ENCODE peak calls at places on chromosome 17, in five cellular contexts. Y, N, X, J and A are unnamed samples.
A peak's percentile ranks its signal among the peaks of the same experiment; 100 is the strongest.

GRCh38 chr17:82520041-82520910 is 744 bp downstream of the FOXK2 start:
- DNase-seq in J (peak; percentile 34), Y (peak; percentile 42), X (peak; percentile 38), N (peak; percentile 50), A (peak; percentile 68)

GRCh38 chr17:4632583-4632923 is 8.9 kb downstream of the ALOX15 start:
- DNase-seq in N (no peak), X (no peak), J (no peak), Y (no peak), A (no peak)

GRCh38 chr17:45857977-45858708 is 13.5 kb downstream of the SPPL2C start:
- DNase-seq in J (peak; percentile 51), Y (peak; percentile 12), N (peak; percentile 79), X (peak; percentile 58), A (no peak)

GRCh38 chr17:10875984-10876555 is 38.2 kb upstream of the PIRT start:
- DNase-seq in Y (peak; percentile 62), N (peak; percentile 78), X (peak; percentile 43), J (peak; percentile 41), A (peak; percentile 30)

GRCh38 chr17:4195306-4195705 is 52.3 kb downstream of the CYB5D2 start:
- DNase-seq in X (peak; percentile 65), J (peak; percentile 25), N (no peak), Y (no peak), A (no peak)

GRCh38 chr17:15441315-15441714 is 26.1 kb downstream of the CDRT4 start:
- DNase-seq in Y (no peak), X (no peak), N (no peak), J (peak; percentile 61), A (no peak)

GRCh38 chr17:77208217-77208808 is 67.5 kb downstream of the SEC14L1 start:
- DNase-seq in X (peak; percentile 87), N (no peak), Y (peak; percentile 76), J (peak; percentile 56), A (no peak)

GRCh38 chr17:42428141-42428944 is 5.3 kb upstream of the CAVIN1 start:
- DNase-seq in Y (peak; percentile 69), J (peak; percentile 95), N (peak; percentile 35), X (peak; percentile 97), A (peak; percentile 52)

GRCh38 chr17:29124135-29124930 is 55.9 kb downstream of the MYO18A start:
- DNase-seq in X (peak; percentile 91), J (peak; percentile 86), N (no peak), Y (peak; percentile 55), A (peak; percentile 79)

GRCh38 chr17:13671771-13672170 is 70.0 kb upstream of the HS3ST3A1 start:
- DNase-seq in N (no peak), J (no peak), X (peak; percentile 51), Y (no peak), A (no peak)

GRCh38 chr17:259341-259976 is 78.0 kb upstream of the DOC2B start:
- DNase-seq in J (no peak), X (no peak), Y (no peak), N (no peak), A (no peak)

GRCh38 chr17:31807846-31808245 is 51.2 kb downstream of the COPRS start:
- DNase-seq in Y (no peak), X (no peak), N (no peak), J (no peak), A (no peak)

GRCh38 chr17:7186241-7186640 is 7.1 kb upstream of the ASGR1 start:
- DNase-seq in X (no peak), Y (no peak), N (no peak), J (peak; percentile 16), A (no peak)

GRCh38 chr17:66540131-66540781 is 237.8 kb downstream of the PRKCA start:
- DNase-seq in X (peak; percentile 92), Y (peak; percentile 12), N (peak; percentile 37), J (peak; percentile 83), A (no peak)

GRCh38 chr17:32822996-32823395 is 53.9 kb downstream of the MYO1D start:
- DNase-seq in N (no peak), J (no peak), Y (no peak), X (peak; percentile 13), A (peak; percentile 44)

GRCh38 chr17:31329221-31329620 is 7.8 kb upstream of the EVI2A start:
- DNase-seq in J (no peak), N (no peak), X (peak; percentile 44), Y (no peak), A (no peak)

GRCh38 chr17:3879591-3880417 is 13.0 kb downstream of the CAMKK1 start:
- DNase-seq in J (no peak), N (no peak), X (no peak), Y (peak; percentile 24), A (no peak)

GRCh38 chr17:14019186-14019956 is 49.9 kb upstream of the COX10 start:
- DNase-seq in J (peak; percentile 50), X (peak; percentile 50), Y (no peak), N (no peak), A (no peak)

GRCh38 chr17:74355065-74355464 is 6.6 kb downstream of the BTBD17 start:
- DNase-seq in Y (no peak), X (no peak), J (no peak), N (no peak), A (no peak)

GRCh38 chr17:74354561-74354960 is 7.1 kb downstream of the BTBD17 start:
- DNase-seq in N (no peak), X (no peak), Y (no peak), J (no peak), A (no peak)

GRCh38 chr17:74357466-74357809 is 4.2 kb downstream of the BTBD17 start:
- DNase-seq in Y (no peak), N (no peak), X (no peak), J (no peak), A (no peak)

GRCh38 chr17:74358696-74359095 is 3.0 kb downstream of the BTBD17 start:
- DNase-seq in X (no peak), J (no peak), N (no peak), Y (no peak), A (no peak)

DNA sequence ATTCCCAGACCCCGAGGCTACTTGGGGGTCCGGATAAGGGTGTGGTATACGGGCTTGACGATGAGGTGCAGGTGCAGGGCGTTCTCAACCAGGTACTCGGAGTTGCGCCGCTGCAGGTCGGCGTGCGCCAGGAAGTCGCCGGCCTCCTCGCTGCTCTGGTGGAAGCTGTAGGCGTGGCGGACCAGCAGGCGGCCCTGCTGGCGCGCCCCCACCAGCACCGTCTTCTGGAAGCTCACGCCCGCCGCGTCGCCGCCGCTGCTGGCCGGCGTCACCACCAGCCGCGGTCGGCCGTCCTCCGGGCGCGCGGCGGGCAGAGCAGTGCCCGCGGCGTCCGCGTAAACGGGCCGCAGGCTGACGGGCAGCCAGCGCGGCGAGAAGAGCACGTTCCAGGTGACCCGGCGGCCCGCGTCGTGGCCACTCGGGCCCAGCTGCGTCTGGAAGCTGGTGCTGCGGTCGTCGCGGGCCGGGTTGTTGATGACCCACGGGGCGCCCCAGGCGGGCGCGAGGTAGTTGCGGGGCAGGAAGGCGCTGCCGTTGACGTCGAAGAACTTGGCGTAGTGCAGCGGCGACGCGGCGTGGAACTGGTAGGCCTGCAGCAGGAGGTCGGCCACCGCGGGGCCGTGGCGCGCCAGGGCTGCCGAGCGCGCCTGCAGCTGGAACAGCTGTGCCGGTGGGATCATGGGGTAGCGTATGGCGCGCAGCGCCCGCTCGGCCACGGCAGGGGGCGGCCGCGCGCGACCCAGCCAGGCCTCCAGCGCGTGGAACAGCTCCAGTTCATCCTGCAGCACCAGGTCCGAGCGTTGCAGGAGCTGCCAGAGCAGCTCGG is 4.8 kb downstream of the BTBD17 start:
- DNase-seq in N (peak; percentile 46), Y (peak; percentile 23), X (no peak), J (no peak), A (no peak)
- TF ChIP-seq CTCF in N (no peak), Y (no peak), X (no peak), J (no peak), A (no peak)

DNA sequence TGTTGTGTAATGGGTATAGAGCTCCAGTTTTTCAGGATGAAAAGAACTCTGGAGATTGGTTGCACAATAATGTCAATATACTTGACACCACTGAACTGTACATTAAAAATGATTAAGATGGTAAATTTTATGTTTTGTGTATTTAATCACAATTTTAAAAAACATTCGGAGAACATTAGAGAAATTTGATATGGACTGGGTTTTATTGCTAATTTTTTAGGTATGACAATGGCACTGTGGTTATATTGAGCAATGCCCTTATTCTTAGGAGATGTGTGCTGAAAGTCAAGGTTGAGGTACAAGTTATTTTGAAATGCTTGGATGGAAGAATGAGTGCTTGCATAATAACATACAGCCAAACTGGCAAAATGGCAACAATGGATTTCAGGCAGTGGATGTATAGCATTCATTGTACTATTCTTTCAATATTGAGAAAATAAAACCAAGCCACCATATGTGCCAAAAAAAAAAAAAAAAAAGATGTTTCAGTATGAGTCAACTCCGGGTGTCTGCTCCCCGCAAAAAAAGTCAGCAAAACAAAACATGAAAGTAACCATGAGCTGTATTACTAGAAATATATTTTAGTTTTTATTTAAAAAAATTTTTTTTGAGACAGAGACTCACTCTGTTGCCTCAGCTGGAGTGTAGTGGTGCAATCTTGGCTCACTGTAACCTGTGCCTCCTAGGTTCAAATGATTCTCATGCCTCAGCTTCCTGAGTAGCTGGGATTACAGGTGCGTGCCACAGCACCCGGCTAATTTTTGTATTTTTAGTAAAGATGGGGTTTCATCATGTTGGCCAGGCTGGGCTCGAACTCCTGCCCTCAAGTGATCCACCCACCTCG is 19.8 kb downstream of the HOXB1 start:
- DNase-seq in N (no peak), J (peak; percentile 90), Y (no peak), X (no peak), A (no peak)
- TF ChIP-seq CTCF in N (no peak), J (no peak), Y (no peak), X (no peak), A (no peak)

GRCh38 chr17:81428521-81428920 is 33.3 kb downstream of the BAHCC1 start:
- DNase-seq in Y (no peak), N (no peak), X (no peak), J (no peak), A (no peak)

GRCh38 chr17:81428121-81428515 is 32.9 kb downstream of the BAHCC1 start:
- DNase-seq in X (no peak), J (no peak), Y (peak; percentile 55), N (no peak), A (no peak)

GRCh38 chr17:81429353-81429774 is 34.1 kb downstream of the BAHCC1 start:
- DNase-seq in N (no peak), Y (peak; percentile 94), J (peak; percentile 77), X (peak; percentile 76), A (no peak)

GRCh38 chr17:81428945-81429344 is 33.7 kb downstream of the BAHCC1 start:
- DNase-seq in J (no peak), X (no peak), Y (peak; percentile 19), N (no peak), A (no peak)

GRCh38 chr17:81429813-81430510 is 34.7 kb downstream of the BAHCC1 start:
- DNase-seq in X (peak; percentile 57), J (peak; percentile 38), Y (peak; percentile 51), N (no peak), A (no peak)
- TF ChIP-seq CTCF in X (peak; percentile 35), J (no peak), Y (no peak), N (no peak), A (peak; percentile 9)

GRCh38 chr17:74748529-74749261 is at the start of gene NHERF1:
- DNase-seq in Y (peak; percentile 97), X (peak; percentile 92), N (peak; percentile 98), J (peak; percentile 87), A (peak; percentile 99)

GRCh38 chr17:74750039-74750326 is 1.6 kb downstream of the NHERF1 start:
- DNase-seq in Y (no peak), X (no peak), J (no peak), N (no peak), A (no peak)

GRCh38 chr17:74749262-74750038 is 1.0 kb downstream of the NHERF1 start:
- DNase-seq in X (no peak), J (no peak), N (peak; percentile 69), Y (no peak), A (no peak)

GRCh38 chr17:74751210-74751529 is 2.7 kb downstream of the NHERF1 start:
- DNase-seq in X (no peak), J (no peak), N (no peak), Y (no peak), A (no peak)

GRCh38 chr17:74750327-74751069 is 2.1 kb downstream of the NHERF1 start:
- DNase-seq in X (no peak), Y (peak; percentile 97), J (no peak), N (no peak), A (no peak)
- TF ChIP-seq CTCF in X (no peak), Y (no peak), J (no peak), N (no peak), A (no peak)